ENCODE peak calls at places on chromosomes 3 and 15, in seven cellular contexts. One of them, this sample, is unnamed. For H3K4me1, the result is how much of the 10 kb centered on the place peaks cover.

GRCh38 chr3:98962189-98962930 is 60.9 kb upstream of the DCBLD2 start:
- DNase-seq in heart left ventricle: no peak
- DNase-seq in thoracic aorta: no peak
- DNase-seq in aorta: no peak
- DNase-seq in body of pancreas: no peak
- DNase-seq in lower lobe of right lung: no peak
- DNase-seq in MM.1S: no peak
- DNase-seq in this sample: no peak

GRCh38 chr3:173920386-173920785 is 522.8 kb downstream of the NLGN1 start:
- DNase-seq in heart left ventricle: no peak
- DNase-seq in thoracic aorta: no peak
- DNase-seq in aorta: no peak
- DNase-seq in body of pancreas: no peak
- DNase-seq in lower lobe of right lung: no peak
- DNase-seq in MM.1S: peak
- DNase-seq in this sample: no peak

GRCh38 chr15:65952425-65953053 is 83.2 kb downstream of the RAB11A start:
- DNase-seq in heart left ventricle: peak
- DNase-seq in thoracic aorta: no peak
- DNase-seq in aorta: no peak
- DNase-seq in body of pancreas: peak
- DNase-seq in lower lobe of right lung: no peak
- DNase-seq in MM.1S: peak
- DNase-seq in this sample: no peak

GRCh38 chr3:14487086-14487485 is 53.1 kb downstream of the GRIP2 start:
- DNase-seq in heart left ventricle: no peak
- DNase-seq in thoracic aorta: no peak
- DNase-seq in aorta: peak
- DNase-seq in body of pancreas: no peak
- DNase-seq in lower lobe of right lung: peak
- DNase-seq in MM.1S: no peak
- DNase-seq in this sample: no peak

GRCh38 chr3:73623996-73624362 is 762 bp downstream of the PDZRN3 start:
- DNase-seq in heart left ventricle: peak
- DNase-seq in thoracic aorta: no peak
- DNase-seq in aorta: peak
- DNase-seq in body of pancreas: peak
- DNase-seq in lower lobe of right lung: no peak
- DNase-seq in MM.1S: no peak
- DNase-seq in this sample: no peak

GRCh38 chr3:140455476-140455875 is 222.4 kb upstream of the TRIM42 start:
- DNase-seq in heart left ventricle: no peak
- DNase-seq in thoracic aorta: no peak
- DNase-seq in aorta: no peak
- DNase-seq in body of pancreas: no peak
- DNase-seq in lower lobe of right lung: no peak
- DNase-seq in MM.1S: no peak
- DNase-seq in this sample: no peak

GRCh38 chr3:18079739-18080138 is 337.3 kb upstream of the TBC1D5 start:
- DNase-seq in heart left ventricle: no peak
- DNase-seq in thoracic aorta: no peak
- DNase-seq in aorta: no peak
- DNase-seq in body of pancreas: no peak
- DNase-seq in lower lobe of right lung: no peak
- DNase-seq in MM.1S: no peak
- DNase-seq in this sample: no peak

GRCh38 chr3:119898478-119899177 is 116.7 kb downstream of the NR1I2 start:
- DNase-seq in heart left ventricle: no peak
- DNase-seq in thoracic aorta: no peak
- DNase-seq in aorta: no peak
- DNase-seq in body of pancreas: no peak
- DNase-seq in lower lobe of right lung: no peak
- DNase-seq in MM.1S: no peak
- DNase-seq in this sample: no peak

GRCh38 chr3:49132437-49133225 is at the start of gene LAMB2:
- DNase-seq in heart left ventricle: peak
- DNase-seq in thoracic aorta: no peak
- DNase-seq in aorta: peak
- DNase-seq in body of pancreas: peak
- DNase-seq in lower lobe of right lung: peak
- DNase-seq in MM.1S: no peak
- DNase-seq in this sample: no peak

GRCh38 chr3:102102394-102102793 is 253.1 kb downstream of the NFKBIZ start:
- DNase-seq in heart left ventricle: no peak
- DNase-seq in thoracic aorta: no peak
- DNase-seq in aorta: no peak
- DNase-seq in body of pancreas: no peak
- DNase-seq in lower lobe of right lung: no peak
- DNase-seq in MM.1S: no peak
- DNase-seq in this sample: no peak

GRCh38 chr15:63362196-63362595 is 19.4 kb downstream of the CA12 start:
- DNase-seq in heart left ventricle: peak
- DNase-seq in thoracic aorta: no peak
- DNase-seq in aorta: peak
- DNase-seq in body of pancreas: peak
- DNase-seq in lower lobe of right lung: no peak
- DNase-seq in MM.1S: no peak
- DNase-seq in this sample: no peak

GRCh38 chr15:96887730-96888129 is 557.2 kb downstream of the NR2F2 start:
- DNase-seq in heart left ventricle: no peak
- DNase-seq in thoracic aorta: no peak
- DNase-seq in aorta: no peak
- DNase-seq in body of pancreas: no peak
- DNase-seq in lower lobe of right lung: no peak
- DNase-seq in MM.1S: no peak
- DNase-seq in this sample: no peak

GRCh38 chr3:189513281-189514151 is 117.7 kb upstream of the TP63 start:
- DNase-seq in heart left ventricle: no peak
- DNase-seq in thoracic aorta: no peak
- DNase-seq in aorta: no peak
- DNase-seq in body of pancreas: no peak
- DNase-seq in lower lobe of right lung: no peak
- DNase-seq in MM.1S: no peak
- DNase-seq in this sample: no peak

GRCh38 chr3:87498358-87499080 is 222.1 kb upstream of the POU1F1 start:
- DNase-seq in heart left ventricle: no peak
- DNase-seq in thoracic aorta: no peak
- DNase-seq in aorta: no peak
- DNase-seq in body of pancreas: no peak
- DNase-seq in lower lobe of right lung: no peak
- DNase-seq in MM.1S: no peak
- DNase-seq in this sample: no peak

GRCh38 chr3:170220871-170221270 is 1.4 kb upstream of the PRKCI start:
- DNase-seq in heart left ventricle: no peak
- DNase-seq in thoracic aorta: no peak
- DNase-seq in aorta: no peak
- DNase-seq in body of pancreas: no peak
- DNase-seq in lower lobe of right lung: no peak
- DNase-seq in MM.1S: no peak
- DNase-seq in this sample: no peak

GRCh38 chr3:124266517-124266916 is 274.6 kb upstream of the ROPN1 start:
- DNase-seq in heart left ventricle: no peak
- DNase-seq in thoracic aorta: no peak
- DNase-seq in aorta: no peak
- DNase-seq in body of pancreas: no peak
- DNase-seq in lower lobe of right lung: no peak
- DNase-seq in MM.1S: no peak
- DNase-seq in this sample: no peak

GRCh38 chr3:129893616-129894070 is at the start of gene TMCC1:
- DNase-seq in heart left ventricle: peak
- DNase-seq in thoracic aorta: peak
- DNase-seq in aorta: peak
- DNase-seq in body of pancreas: peak
- DNase-seq in lower lobe of right lung: peak
- DNase-seq in MM.1S: peak
- DNase-seq in this sample: peak

GRCh38 chr3:10142707-10143560 is 1.4 kb downstream of the VHL start:
- DNase-seq in heart left ventricle: no peak
- DNase-seq in thoracic aorta: no peak
- DNase-seq in aorta: no peak
- DNase-seq in body of pancreas: peak
- DNase-seq in lower lobe of right lung: no peak
- DNase-seq in MM.1S: no peak
- DNase-seq in this sample: peak

GRCh38 chr3:10136426-10137005 is 5.1 kb upstream of the VHL start:
- DNase-seq in heart left ventricle: no peak
- DNase-seq in thoracic aorta: no peak
- DNase-seq in aorta: no peak
- DNase-seq in body of pancreas: no peak
- DNase-seq in lower lobe of right lung: no peak
- DNase-seq in MM.1S: no peak
- DNase-seq in this sample: no peak

GRCh38 chr3:10140996-10141546 is 507 bp upstream of the VHL start:
- DNase-seq in heart left ventricle: no peak
- DNase-seq in thoracic aorta: no peak
- DNase-seq in aorta: peak
- DNase-seq in body of pancreas: no peak
- DNase-seq in lower lobe of right lung: peak
- DNase-seq in MM.1S: no peak
- DNase-seq in this sample: peak

GRCh38 chr3:10137178-10137577 is 4.4 kb upstream of the VHL start:
- DNase-seq in heart left ventricle: no peak
- DNase-seq in thoracic aorta: no peak
- DNase-seq in aorta: no peak
- DNase-seq in body of pancreas: no peak
- DNase-seq in lower lobe of right lung: no peak
- DNase-seq in MM.1S: no peak
- DNase-seq in this sample: no peak
- H3K4me1 ChIP-seq in heart left ventricle: under half
- H3K4me1 ChIP-seq in thoracic aorta: under half
- H3K4me1 ChIP-seq in aorta: under half
- H3K4me1 ChIP-seq in body of pancreas: under half
- H3K4me1 ChIP-seq in lower lobe of right lung: under half
- H3K4me1 ChIP-seq in MM.1S: under half
- H3K4me1 ChIP-seq in this sample: under half

DNA sequence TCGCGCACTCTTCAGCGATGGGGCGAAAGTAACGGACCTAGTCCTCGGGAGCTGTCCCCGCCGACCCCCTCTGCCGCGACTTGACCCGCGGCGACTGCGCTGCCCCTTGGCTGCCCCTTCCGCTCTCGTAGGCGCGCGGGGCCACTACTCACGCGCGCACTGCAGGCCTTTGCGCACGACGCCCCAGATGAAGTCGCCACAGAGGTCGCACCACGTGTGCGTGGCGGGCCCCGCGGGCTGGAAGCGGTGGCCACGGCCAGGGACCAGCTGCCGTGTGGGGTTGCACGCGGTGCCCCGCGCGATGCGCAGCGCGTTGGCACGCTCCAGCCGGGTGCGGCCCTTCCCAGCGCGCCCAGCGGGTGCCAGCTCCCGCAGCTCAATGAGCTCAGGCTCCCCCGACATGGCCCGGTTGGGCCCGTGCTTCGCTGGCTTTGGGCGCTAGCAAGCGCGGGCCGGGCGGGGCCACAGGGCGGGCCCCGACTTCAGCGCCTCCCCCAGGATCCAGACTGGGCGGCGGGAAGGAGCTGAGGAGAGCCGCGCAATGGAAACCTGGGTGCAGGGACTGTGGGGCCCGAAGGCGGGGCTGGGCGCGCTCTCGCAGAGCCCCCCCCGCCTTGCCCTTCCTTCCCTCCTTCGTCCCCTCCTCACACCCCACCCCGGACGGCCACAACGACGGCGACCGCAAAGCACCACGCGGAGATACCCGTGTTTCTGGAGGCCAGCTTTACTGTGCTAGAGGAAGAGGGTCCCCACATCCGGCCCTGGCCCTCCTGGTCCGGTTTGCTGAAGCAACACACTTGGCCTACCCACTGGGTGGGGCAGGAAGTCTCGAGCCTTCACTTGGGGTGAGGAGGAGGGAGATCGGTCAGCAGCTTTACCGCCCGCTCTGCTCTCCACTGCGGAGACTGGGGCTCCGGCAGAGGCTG is at the start of gene RASSF1:
- DNase-seq in heart left ventricle: peak
- DNase-seq in thoracic aorta: no peak
- DNase-seq in aorta: peak
- DNase-seq in body of pancreas: peak
- DNase-seq in lower lobe of right lung: peak
- DNase-seq in MM.1S: no peak
- DNase-seq in this sample: peak
- H3K4me3 ChIP-seq in heart left ventricle: peak
- H3K4me3 ChIP-seq in thoracic aorta: peak
- H3K4me3 ChIP-seq in aorta: peak
- H3K4me3 ChIP-seq in body of pancreas: no peak
- H3K4me3 ChIP-seq in lower lobe of right lung: peak
- H3K4me3 ChIP-seq in MM.1S: peak
- H3K4me3 ChIP-seq in this sample: peak

GRCh38 chr15:85782112-85782511 is 12.6 kb downstream of the KLHL25 start:
- DNase-seq in heart left ventricle: no peak
- DNase-seq in thoracic aorta: no peak
- DNase-seq in aorta: no peak
- DNase-seq in body of pancreas: no peak
- DNase-seq in lower lobe of right lung: no peak
- DNase-seq in MM.1S: no peak
- DNase-seq in this sample: no peak

GRCh38 chr15:85789496-85789875 is 5.2 kb downstream of the KLHL25 start:
- DNase-seq in heart left ventricle: no peak
- DNase-seq in thoracic aorta: no peak
- DNase-seq in aorta: no peak
- DNase-seq in body of pancreas: no peak
- DNase-seq in lower lobe of right lung: no peak
- DNase-seq in MM.1S: no peak
- DNase-seq in this sample: no peak

GRCh38 chr15:85786778-85787114 is 8.0 kb downstream of the KLHL25 start:
- DNase-seq in heart left ventricle: no peak
- DNase-seq in thoracic aorta: no peak
- DNase-seq in aorta: no peak
- DNase-seq in body of pancreas: no peak
- DNase-seq in lower lobe of right lung: no peak
- DNase-seq in MM.1S: no peak
- DNase-seq in this sample: no peak

GRCh38 chr15:85788796-85789495 is 5.8 kb downstream of the KLHL25 start:
- DNase-seq in heart left ventricle: no peak
- DNase-seq in thoracic aorta: no peak
- DNase-seq in aorta: no peak
- DNase-seq in body of pancreas: peak
- DNase-seq in lower lobe of right lung: peak
- DNase-seq in MM.1S: no peak
- DNase-seq in this sample: no peak

GRCh38 chr15:85785887-85786777 is 8.6 kb downstream of the KLHL25 start:
- DNase-seq in heart left ventricle: no peak
- DNase-seq in thoracic aorta: peak
- DNase-seq in aorta: no peak
- DNase-seq in body of pancreas: peak
- DNase-seq in lower lobe of right lung: no peak
- DNase-seq in MM.1S: no peak
- DNase-seq in this sample: no peak
- H3K27ac ChIP-seq in heart left ventricle: no peak
- H3K27ac ChIP-seq in thoracic aorta: peak
- H3K27ac ChIP-seq in aorta: peak
- H3K27ac ChIP-seq in body of pancreas: peak
- H3K27ac ChIP-seq in lower lobe of right lung: no peak
- H3K27ac ChIP-seq in MM.1S: no peak
- H3K27ac ChIP-seq in this sample: no peak

DNA sequence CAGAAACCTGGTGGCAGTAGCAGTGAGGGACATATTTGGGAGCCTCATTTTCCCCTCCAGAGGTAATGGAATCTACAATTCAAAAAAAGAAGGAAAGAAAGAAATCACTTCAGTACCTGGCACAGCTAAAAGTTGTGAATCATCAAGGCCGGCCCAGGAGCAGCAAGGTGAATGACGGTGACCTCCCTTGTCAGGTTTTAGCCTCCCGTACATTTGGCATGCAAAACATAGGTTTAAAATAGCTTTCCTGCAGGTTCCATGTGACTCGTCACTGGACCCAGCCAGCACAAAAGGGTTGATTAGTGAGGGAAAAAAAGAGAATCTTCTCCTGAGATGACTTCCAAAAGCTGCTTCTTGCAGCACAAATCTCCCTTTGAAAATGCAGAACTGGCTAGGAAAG is 394.2 kb downstream of the LSAMP start:
- DNase-seq in heart left ventricle: no peak
- DNase-seq in thoracic aorta: no peak
- DNase-seq in aorta: no peak
- DNase-seq in body of pancreas: no peak
- DNase-seq in lower lobe of right lung: no peak
- DNase-seq in MM.1S: no peak
- DNase-seq in this sample: no peak
- H3K4me1 ChIP-seq in heart left ventricle: under half
- H3K4me1 ChIP-seq in thoracic aorta: under half
- H3K4me1 ChIP-seq in aorta: under half
- H3K4me1 ChIP-seq in body of pancreas: under half
- H3K4me1 ChIP-seq in lower lobe of right lung: under half
- H3K4me1 ChIP-seq in MM.1S: under half
- H3K4me1 ChIP-seq in this sample: under half